ENCODE peak calls at places on chromosomes 12 and 14, in seven cellular contexts. U, P, D, B, V, F and W are unnamed samples.
A peak's percentile ranks its signal among the peaks of the same experiment; 100 is the strongest.

GRCh38 chr12:68373836-68374314 is 41.7 kb upstream of the MDM1 start:
- DNase-seq in V (no peak), D (no peak), F (no peak), U (no peak), P (no peak), B (no peak), W (no peak)

GRCh38 chr14:73764881-73765280 is 50.7 kb upstream of the PNMA1 start:
- DNase-seq in B (no peak), P (no peak), V (no peak), U (peak; percentile 33), D (peak; percentile 64), F (no peak), W (peak; percentile 36)

GRCh38 chr14:103539056-103539825 is 10.2 kb downstream of the TRMT61A start:
- DNase-seq in F (peak; percentile 34), P (no peak), D (no peak), B (no peak), U (no peak), V (no peak), W (no peak)

GRCh38 chr12:2825133-2825532 is 9.7 kb downstream of the NRIP2 start:
- DNase-seq in P (no peak), V (no peak), B (peak; percentile 49), F (no peak), U (no peak), D (no peak), W (no peak)

GRCh38 chr12:26018926-26019325 is 60.4 kb downstream of the RASSF8 start:
- DNase-seq in U (no peak), P (no peak), D (no peak), F (peak; percentile 42), V (no peak), B (no peak), W (no peak)

GRCh38 chr12:6069452-6070093 is 54.9 kb downstream of the VWF start:
- DNase-seq in V (no peak), B (no peak), D (no peak), U (no peak), P (no peak), F (no peak), W (no peak)

GRCh38 chr12:131136539-131136872 is 182.8 kb downstream of the ADGRD1 start:
- DNase-seq in D (no peak), V (no peak), B (no peak), P (peak; percentile 12), F (no peak), U (no peak), W (no peak)

GRCh38 chr12:6132496-6132895 is 8.0 kb upstream of the VWF start:
- DNase-seq in V (no peak), P (no peak), U (no peak), D (no peak), B (no peak), F (no peak), W (no peak)

GRCh38 chr12:122878780-122879612 is 16.9 kb downstream of the VPS37B start:
- DNase-seq in B (no peak), V (no peak), D (no peak), P (no peak), F (no peak), U (no peak), W (no peak)

GRCh38 chr12:55746913-55747231 is 4.0 kb downstream of the GDF11 start:
- DNase-seq in D (no peak), F (no peak), U (no peak), P (no peak), V (no peak), B (no peak), W (no peak)

GRCh38 chr12:55746147-55746912 is 3.4 kb downstream of the GDF11 start:
- DNase-seq in V (no peak), B (no peak), D (no peak), P (no peak), F (no peak), U (no peak), W (no peak)

GRCh38 chr12:55743967-55744931 is 1.3 kb downstream of the GDF11 start:
- DNase-seq in V (peak; percentile 27), U (no peak), F (no peak), B (peak; percentile 47), D (peak; percentile 16), P (no peak), W (no peak)

GRCh38 chr12:55743131-55743921 is 404 bp downstream of the GDF11 start:
- DNase-seq in B (peak; percentile 95), U (no peak), D (peak; percentile 45), P (peak; percentile 69), V (no peak), F (peak; percentile 67), W (no peak)

DNA sequence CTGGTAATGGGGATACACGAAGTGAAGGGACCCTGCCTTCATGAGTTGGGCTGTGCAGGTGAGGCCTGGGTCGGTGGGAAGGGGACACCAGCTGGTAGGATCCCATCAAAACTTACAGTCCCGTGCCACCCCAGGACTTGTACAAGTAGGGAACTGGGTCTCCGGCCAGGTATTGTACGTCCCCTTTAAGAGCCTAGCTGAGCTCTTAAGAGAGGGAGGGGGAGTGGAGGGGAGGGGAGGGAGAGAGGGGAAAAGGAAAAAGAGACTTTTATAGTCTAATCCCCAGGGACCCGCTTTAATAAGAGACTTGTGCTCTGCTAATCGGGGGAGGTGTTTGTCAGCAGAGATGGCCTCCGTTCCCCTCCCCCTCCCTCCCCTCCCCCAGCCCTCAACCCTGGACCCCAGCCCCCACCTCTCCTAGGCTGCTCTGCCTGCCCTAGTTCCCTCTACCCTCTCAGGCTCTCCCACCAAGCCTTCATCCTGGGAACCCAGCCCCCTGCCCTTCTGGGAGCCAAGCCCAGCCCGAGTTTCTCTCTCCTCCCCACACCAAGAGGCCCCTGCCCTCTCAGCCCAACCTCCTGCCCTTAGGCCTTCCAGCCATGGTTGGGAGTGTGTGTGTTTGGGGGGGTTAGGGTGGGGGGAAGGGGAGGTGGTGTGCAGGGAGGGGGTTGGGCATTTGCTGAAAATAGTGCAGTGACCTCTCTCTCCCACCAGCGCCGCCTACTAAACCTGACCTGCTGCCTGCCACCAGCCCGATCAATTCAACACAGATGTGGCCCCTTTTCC is 2.6 kb downstream of the GDF11 start:
- DNase-seq in U (no peak), F (no peak), P (no peak), B (peak; percentile 96), V (no peak), D (peak; percentile 28), W (no peak)
- H3K27ac ChIP-seq in U (peak overlapping the region; percentile 85), F (no peak overlapping the region), P (peak overlapping the region; percentile 55), B (peak overlapping the region; percentile 91), V (peak overlapping the region; percentile 58), D (peak overlapping the region; percentile 66), W (peak overlapping the region; percentile 47)

GRCh38 chr14:104903990-104904389 is 20.7 kb upstream of the PLD4 start:
- DNase-seq in P (no peak), D (no peak), U (no peak), F (no peak), V (peak; percentile 51), B (no peak), W (no peak)
- H3K27ac ChIP-seq in P (no peak overlapping the region), D (no peak overlapping the region), U (no peak overlapping the region), F (no peak overlapping the region), V (no peak overlapping the region), B (no peak overlapping the region), W (no peak overlapping the region)

GRCh38 chr12:110102255-110102654 is 21.9 kb upstream of the IFT81 start:
- DNase-seq in P (peak; percentile 86), B (peak; percentile 68), U (no peak), F (peak; percentile 97), D (no peak), V (no peak), W (no peak)

GRCh38 chr12:110104188-110104969 is 19.8 kb upstream of the IFT81 start:
- DNase-seq in U (no peak), B (no peak), D (no peak), P (peak; percentile 79), V (no peak), F (no peak), W (no peak)

GRCh38 chr12:110105159-110105558 is 19.0 kb upstream of the IFT81 start:
- DNase-seq in U (no peak), D (no peak), F (no peak), P (no peak), V (no peak), B (no peak), W (no peak)

GRCh38 chr12:110105961-110106540 is 18.1 kb upstream of the IFT81 start:
- DNase-seq in P (no peak), F (no peak), U (no peak), V (no peak), B (no peak), D (no peak), W (no peak)

DNA sequence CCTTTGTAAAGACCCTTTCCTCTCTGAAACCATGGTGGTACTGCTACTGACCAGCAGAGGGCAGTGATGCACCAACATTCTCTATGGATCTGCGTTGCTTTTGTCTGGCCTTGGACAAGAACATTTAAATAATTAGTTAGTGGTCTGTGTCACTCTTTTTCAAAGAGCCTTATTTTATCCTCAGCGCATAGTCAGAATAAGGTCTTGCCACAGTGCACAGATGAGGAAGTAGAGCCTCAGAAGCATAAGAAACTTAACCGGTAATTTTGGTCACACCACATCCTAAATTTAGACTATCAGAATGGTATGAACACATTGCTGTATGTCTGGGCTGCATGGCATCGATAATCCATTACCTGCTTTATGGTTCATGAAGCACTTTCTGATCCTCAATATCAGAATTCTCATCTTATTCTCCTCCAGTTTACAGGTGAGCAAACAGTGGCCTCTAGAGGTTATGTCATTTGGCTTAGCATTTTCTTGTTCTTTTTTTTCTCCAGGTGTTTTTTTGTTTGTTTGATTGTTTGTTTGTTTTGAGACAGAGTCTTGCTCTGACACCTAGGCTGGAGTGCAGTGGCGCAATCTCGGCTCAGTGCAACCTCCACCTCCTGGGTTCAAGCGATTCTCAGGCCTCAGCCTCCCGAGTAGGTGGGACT is 23.7 kb upstream of the IFT81 start:
- DNase-seq in F (peak; percentile 85), U (peak; percentile 59), D (peak; percentile 45), V (peak; percentile 72), B (peak; percentile 82), P (peak; percentile 83), W (peak; percentile 61)
- H3K27ac ChIP-seq in F (no peak overlapping the region), U (peak overlapping the region; percentile 65), D (peak overlapping the region; percentile 51), V (peak overlapping the region; percentile 47), B (no peak overlapping the region), P (peak overlapping the region; percentile 43), W (peak overlapping the region; percentile 69)

DNA sequence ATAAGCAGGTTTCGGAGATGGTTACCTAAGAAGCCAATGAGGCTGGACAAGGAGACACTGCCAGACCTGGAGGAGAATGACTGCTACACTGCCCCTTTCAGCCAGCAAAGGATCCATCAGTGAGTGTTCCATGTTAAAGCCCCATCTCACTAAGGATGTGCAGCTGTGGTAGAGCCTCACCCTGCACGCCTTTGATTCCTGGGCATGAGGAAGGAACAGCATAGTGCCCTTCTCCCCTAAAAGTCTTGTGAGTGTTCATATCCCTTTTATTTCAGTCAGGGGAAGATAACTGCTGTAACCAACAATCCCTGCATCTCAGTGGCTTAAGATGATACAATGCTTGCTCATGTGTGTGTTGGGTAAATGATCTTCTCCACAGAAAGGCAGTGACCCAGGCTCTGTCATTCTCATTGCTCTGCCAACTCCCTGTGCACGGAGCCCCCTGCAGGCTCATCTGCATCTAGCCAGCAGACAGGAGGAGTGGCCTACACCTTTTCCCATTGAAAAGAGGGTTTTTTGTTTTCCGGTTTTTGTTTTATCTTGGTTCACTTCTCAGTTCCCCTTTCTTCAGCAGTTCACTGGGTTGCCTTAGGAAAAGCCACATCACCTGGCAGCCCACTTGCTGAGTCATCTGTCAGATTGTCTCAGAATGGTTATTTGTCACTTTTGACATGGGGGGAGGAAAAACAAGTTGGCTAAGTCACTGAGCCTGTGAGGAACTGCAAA is 193.1 kb downstream of the ANO4 start:
- DNase-seq in V (no peak), F (peak; percentile 66), D (no peak), B (peak; percentile 77), U (no peak), P (peak; percentile 40), W (no peak)
- H3K27ac ChIP-seq in V (no peak overlapping the region), F (no peak overlapping the region), D (no peak overlapping the region), B (peak overlapping the region; percentile 86), U (no peak overlapping the region), P (no peak overlapping the region), W (no peak overlapping the region)

GRCh38 chr12:103518899-103519298 is 23.1 kb upstream of the C12orf42 start:
- DNase-seq in P (no peak), F (no peak), V (no peak), U (no peak), B (no peak), D (no peak), W (no peak)
- H3K27ac ChIP-seq in P (no peak overlapping the region), F (no peak overlapping the region), V (no peak overlapping the region), U (no peak overlapping the region), B (no peak overlapping the region), D (no peak overlapping the region), W (no peak overlapping the region)